ENCODE peak calls at places on chromosome 19, in nine cellular contexts. V is brain pericyte; A is stimulated activated CD4-positive, alpha-beta T cell treated with anti-CD3 and anti-CD28 coated beads, Interleukin-2, amount 100 ng/mL, for 4 hours; Z is osteocyte; J is HS-5; F is glutamatergic neuron; C is mucosa of descending colon; Y is amygdala; N is GM13977. U is an unnamed sample.

GRCh38 chr19:47479701-47480503 is 4.1 kb downstream of the KPTN start:
- DNase-seq in N (no peak), F (peak), V (no peak), A (no peak), Z (no peak), J (no peak), Y (peak), C (no peak), U (no peak)

GRCh38 chr19:14102102-14102696 is 11.6 kb upstream of the SAMD1 start:
- DNase-seq in Z (no peak), F (no peak), C (no peak), A (no peak), Y (no peak), V (no peak), J (no peak), N (no peak), U (no peak)

GRCh38 chr19:7833225-7834156 is 3.5 kb downstream of the EVI5L start:
- DNase-seq in N (peak), A (no peak), V (no peak), J (peak), F (no peak), C (peak), Y (no peak), Z (no peak), U (no peak)

GRCh38 chr19:47225746-47226425 is 5.1 kb downstream of the BBC3 start:
- DNase-seq in Z (peak), Y (peak), J (no peak), N (peak), F (peak), C (peak), V (no peak), A (peak), U (peak)

GRCh38 chr19:45952691-45953505 is 20.8 kb downstream of the NOVA2 start:
- DNase-seq in N (peak), A (no peak), Y (peak), V (no peak), C (peak), Z (no peak), J (no peak), F (peak), U (no peak)

GRCh38 chr19:47697863-47698609 is 15.2 kb upstream of the EHD2 start:
- DNase-seq in F (peak), V (no peak), A (peak), Y (peak), J (no peak), N (peak), Z (peak), C (peak), U (peak)

GRCh38 chr19:1729568-1729925 is 23.8 kb upstream of the ONECUT3 start:
- DNase-seq in N (no peak), C (no peak), J (no peak), Y (no peak), Z (no peak), V (no peak), F (no peak), A (no peak), U (no peak)

GRCh38 chr19:44113784-44114390 is 688 bp downstream of the ZNF225 start:
- DNase-seq in Z (no peak), A (no peak), V (no peak), C (peak), J (no peak), Y (peak), N (peak), F (no peak), U (no peak)

GRCh38 chr19:15864824-15865223 is 33.0 kb downstream of the CYP4F2 start:
- DNase-seq in A (no peak), Y (no peak), N (no peak), F (no peak), V (no peak), J (no peak), C (no peak), Z (no peak), U (no peak)

GRCh38 chr19:37920591-37921450 is 13.8 kb downstream of the SIPA1L3 start:
- DNase-seq in F (no peak), J (no peak), A (no peak), C (no peak), Y (no peak), N (no peak), V (no peak), Z (no peak), U (no peak)

GRCh38 chr19:18044825-18045304 is 36.9 kb downstream of the ARRDC2 start:
- DNase-seq in J (no peak), V (no peak), A (peak), N (peak), F (peak), Z (no peak), C (peak), Y (peak), U (no peak)

GRCh38 chr19:3801412-3802096 is 15.4 kb upstream of the MATK start:
- DNase-seq in N (no peak), V (no peak), F (peak), A (peak), J (no peak), C (peak), Y (peak), Z (no peak), U (no peak)

GRCh38 chr19:28577666-28578065 is 635.3 kb downstream of the UQCRFS1 start:
- DNase-seq in Z (no peak), Y (no peak), A (no peak), J (no peak), C (no peak), F (no peak), N (no peak), V (no peak), U (no peak)

GRCh38 chr19:6233827-6234511 is 45.8 kb downstream of the MLLT1 start:
- DNase-seq in F (peak), Z (no peak), Y (no peak), J (no peak), V (no peak), A (no peak), C (no peak), N (no peak), U (no peak)

GRCh38 chr19:27779953-27780352 is 1433.0 kb downstream of the UQCRFS1 start:
- DNase-seq in Z (no peak), F (no peak), A (no peak), V (no peak), C (no peak), J (no peak), N (no peak), Y (no peak), U (no peak)

GRCh38 chr19:54893406-54893805 is 12.5 kb upstream of the NCR1 start:
- DNase-seq in N (no peak), Y (no peak), J (no peak), V (no peak), A (no peak), C (no peak), Z (no peak), F (no peak), U (no peak)

GRCh38 chr19:49475995-49476880 is 2.2 kb downstream of the FLT3LG start:
- DNase-seq in N (no peak), J (no peak), Z (no peak), Y (no peak), A (peak), C (peak), F (peak), V (no peak), U (no peak)

GRCh38 chr19:3644351-3645066 is 17.9 kb upstream of the CACTIN start:
- DNase-seq in Y (peak), J (no peak), N (no peak), F (no peak), C (no peak), V (no peak), A (no peak), Z (no peak), U (no peak)

GRCh38 chr19:37977992-37978391 is 71.0 kb downstream of the SIPA1L3 start:
- DNase-seq in V (no peak), F (no peak), Y (no peak), A (no peak), Z (no peak), C (no peak), J (no peak), N (no peak), U (no peak)

GRCh38 chr19:412356-413355 is 3.7 kb upstream of the C2CD4C start:
- DNase-seq in C (no peak), Z (no peak), N (no peak), V (no peak), A (no peak), J (no peak), F (peak), Y (no peak), U (no peak)

GRCh38 chr19:4633140-4633967 is 6.0 kb upstream of the TNFAIP8L1 start:
- DNase-seq in J (peak), C (peak), F (peak), A (peak), Z (no peak), Y (no peak), V (no peak), N (peak), U (peak)

GRCh38 chr19:10289836-10290438 is at the start of gene ICAM5:
- DNase-seq in J (no peak), V (no peak), F (peak), N (peak), C (no peak), A (peak), Z (peak), Y (peak), U (no peak)

GRCh38 chr19:12527034-12527836 is 24.0 kb downstream of the ZNF564 start:
- DNase-seq in N (no peak), V (no peak), C (no peak), Y (no peak), Z (no peak), F (no peak), J (no peak), A (no peak), U (no peak)

GRCh38 chr19:681029-681626 is 4.9 kb downstream of the FSTL3 start:
- DNase-seq in A (no peak), J (no peak), F (peak), N (peak), V (no peak), Z (no peak), C (peak), Y (no peak), U (peak)

GRCh38 chr19:1431759-1432506 is 6.3 kb upstream of the RPS15 start:
- DNase-seq in C (no peak), N (no peak), F (no peak), A (no peak), Y (no peak), V (no peak), Z (no peak), J (no peak), U (no peak)

GRCh38 chr19:31015778-31016177 is 333.5 kb downstream of the TSHZ3 start:
- DNase-seq in A (no peak), V (no peak), C (no peak), Z (no peak), Y (no peak), J (no peak), F (no peak), N (no peak), U (no peak)

GRCh38 chr19:6536138-6536671 is 5.4 kb downstream of the TNFSF9 start:
- DNase-seq in Y (peak), Z (no peak), N (peak), C (peak), J (no peak), F (no peak), A (peak), V (no peak), U (no peak)

GRCh38 chr19:16435238-16435911 is 36.4 kb downstream of the EPS15L1 start:
- DNase-seq in Z (no peak), J (peak), F (no peak), C (no peak), N (no peak), V (peak), Y (peak), A (no peak), U (peak)

GRCh38 chr19:46860846-46861690 is at the start of gene ARHGAP35:
- DNase-seq in F (peak), J (no peak), C (peak), Y (no peak), N (peak), Z (no peak), V (no peak), A (peak), U (no peak)

GRCh38 chr19:14425696-14426138 is 6.6 kb upstream of the DDX39A start:
- DNase-seq in Y (no peak), C (no peak), V (no peak), Z (no peak), F (no peak), J (no peak), A (no peak), N (no peak), U (no peak)

GRCh38 chr19:55005684-55006488 is 32.2 kb downstream of the GP6 start:
- DNase-seq in A (peak), J (peak), Y (no peak), V (no peak), F (no peak), Z (no peak), N (peak), C (no peak), U (no peak)

GRCh38 chr19:41111750-41112295 is 2.4 kb upstream of the CYP2F1 start:
- DNase-seq in N (no peak), J (no peak), F (no peak), Z (no peak), A (no peak), V (no peak), C (no peak), Y (no peak), U (no peak)

GRCh38 chr19:49977111-49977510 is 16.1 kb upstream of the SIGLEC11 start:
- DNase-seq in F (no peak), J (no peak), A (no peak), C (peak), N (no peak), Z (no peak), V (no peak), Y (no peak), U (no peak)

U was measured in smooth muscle cell of the brain vasculature.